ENCODE peak calls at places on chromosomes 16 and 17, in four cellular contexts. L is endothelial cell of umbilical vein, Q is small intestine, O is spleen. C is an unnamed sample. For H3K27me3 and H3K36me3, the result is how much of the 10 kb centered on the place peaks cover.

GRCh38 chr16:89922477-89922883 is 662 bp upstream of the TUBB3 start:
- DNase-seq in L (peak), Q (no peak), O (no peak), C (peak)

GRCh38 chr17:60065867-60066266 is 12.9 kb downstream of the HEATR6 start:
- DNase-seq in L (peak), Q (no peak), O (no peak), C (no peak)

GRCh38 chr17:42068979-42069378 is 18.6 kb upstream of the C17orf113 start:
- DNase-seq in L (no peak), Q (no peak), O (no peak), C (no peak)

GRCh38 chr17:4340914-4341615 is 25.4 kb downstream of the UBE2G1 start:
- DNase-seq in L (no peak), Q (no peak), O (no peak), C (no peak)

GRCh38 chr17:29278692-29279091 is 15.3 kb downstream of the NUFIP2 start:
- DNase-seq in L (no peak), Q (no peak), O (no peak), C (no peak)

GRCh38 chr16:3155181-3155580 is 20.4 kb downstream of the ZNF213 start:
- DNase-seq in L (no peak), Q (no peak), O (no peak), C (no peak)

GRCh38 chr17:38881600-38882191 is 11.8 kb downstream of the LASP1 start:
- DNase-seq in L (peak), Q (no peak), O (no peak), C (peak)

GRCh38 chr16:85639529-85640253 is 26.6 kb downstream of the GSE1 start:
- DNase-seq in L (no peak), Q (peak), O (no peak), C (no peak)

GRCh38 chr17:49928126-49928800 is 40.7 kb upstream of the DLX4 start:
- DNase-seq in L (no peak), Q (no peak), O (no peak), C (no peak)

GRCh38 chr17:17987901-17988300 is 15.2 kb downstream of the DRC3 start:
- DNase-seq in L (no peak), Q (no peak), O (no peak), C (no peak)

GRCh38 chr16:17606460-17606859 is 135.7 kb upstream of the XYLT1 start:
- DNase-seq in L (no peak), Q (no peak), O (no peak), C (no peak)
- H3K27me3 ChIP-seq in L (under half), Q (under half), O (under half), C (under half)

DNA sequence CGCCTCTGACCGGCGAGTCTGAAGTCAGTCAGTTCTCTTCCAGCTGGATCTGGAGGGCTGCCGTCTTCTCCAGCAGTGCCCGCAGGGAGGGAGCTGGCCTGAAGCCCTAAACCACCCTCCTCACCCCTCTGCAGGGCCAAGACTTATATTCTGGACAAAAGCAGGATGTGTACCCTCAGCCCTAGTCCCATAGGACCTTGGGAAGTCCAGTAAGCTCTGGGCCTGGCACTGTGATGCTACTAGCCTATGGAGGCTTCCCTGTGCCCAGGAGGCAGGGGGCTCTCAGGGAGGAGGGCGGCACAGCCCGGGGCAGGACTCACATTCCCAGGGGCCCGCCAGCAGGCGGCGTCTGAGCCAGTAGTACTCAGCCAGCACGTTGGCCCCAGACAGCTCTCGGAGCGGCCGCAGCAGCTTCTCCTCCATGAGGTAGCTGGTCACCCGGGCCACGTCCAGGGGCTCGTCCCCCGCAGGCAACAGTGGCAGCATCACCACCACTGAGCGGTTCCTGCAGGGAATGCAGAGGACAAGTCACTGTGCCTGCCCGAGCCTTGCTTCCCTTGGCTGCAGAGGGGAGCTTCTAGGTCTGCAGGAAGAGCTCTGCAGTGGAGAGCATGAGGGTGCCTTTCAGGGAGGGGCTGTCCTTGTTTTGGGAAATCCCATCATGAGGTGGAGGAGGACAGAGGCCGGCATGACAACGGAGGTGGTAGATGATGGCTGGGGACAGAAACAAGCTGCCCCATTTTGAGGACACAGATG is 41.7 kb downstream of the RMI2 start:
- DNase-seq in L (peak), Q (no peak), O (peak), C (peak)
- H3K4me3 ChIP-seq in L (no peak), Q (no peak), O (no peak), C (no peak)

DNA sequence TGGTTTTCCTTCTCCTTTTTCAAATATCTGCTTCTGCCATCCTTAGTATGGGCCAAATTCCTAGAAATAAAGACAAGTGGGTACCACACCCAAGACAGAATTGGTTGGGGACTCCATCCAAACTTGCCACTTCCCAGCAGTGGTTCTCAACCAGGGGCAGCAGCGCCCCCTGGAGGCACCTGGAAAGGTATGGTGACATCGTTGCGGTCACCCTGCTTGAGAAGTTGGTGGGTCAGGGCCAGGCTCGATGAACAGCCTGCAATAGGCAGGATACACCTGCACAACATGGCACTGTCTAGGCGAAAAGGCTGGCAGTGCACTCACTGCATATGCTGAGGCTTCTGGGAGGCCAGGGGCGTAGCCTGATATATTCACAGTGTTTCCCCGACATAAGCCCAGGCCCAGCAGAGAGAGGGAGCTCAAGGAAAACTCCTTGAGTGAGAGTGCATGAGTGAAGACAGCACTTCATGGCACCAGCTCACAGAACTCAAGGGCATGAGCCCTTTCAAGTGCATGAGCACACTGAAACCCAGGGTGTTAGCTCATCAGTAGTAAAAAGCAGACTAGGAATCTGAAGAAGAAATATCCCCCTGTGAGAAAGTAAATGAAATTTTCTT is 57.7 kb downstream of the CMC2 start:
- DNase-seq in L (peak), Q (peak), O (peak), C (no peak)
- H3K36me3 ChIP-seq in L (under half), Q (under half), O (under half), C (under half)

GRCh38 chr16:69483611-69484010 is 59.2 kb downstream of the CYB5B start:
- DNase-seq in L (no peak), Q (no peak), O (no peak), C (no peak)

GRCh38 chr16:69485361-69485760 is 60.9 kb downstream of the CYB5B start:
- DNase-seq in L (no peak), Q (no peak), O (no peak), C (no peak)

GRCh38 chr16:69485816-69486215 is 61.4 kb downstream of the CYB5B start:
- DNase-seq in L (no peak), Q (no peak), O (no peak), C (no peak)

GRCh38 chr16:69486724-69487123 is 62.3 kb downstream of the CYB5B start:
- DNase-seq in L (no peak), Q (no peak), O (no peak), C (no peak)

DNA sequence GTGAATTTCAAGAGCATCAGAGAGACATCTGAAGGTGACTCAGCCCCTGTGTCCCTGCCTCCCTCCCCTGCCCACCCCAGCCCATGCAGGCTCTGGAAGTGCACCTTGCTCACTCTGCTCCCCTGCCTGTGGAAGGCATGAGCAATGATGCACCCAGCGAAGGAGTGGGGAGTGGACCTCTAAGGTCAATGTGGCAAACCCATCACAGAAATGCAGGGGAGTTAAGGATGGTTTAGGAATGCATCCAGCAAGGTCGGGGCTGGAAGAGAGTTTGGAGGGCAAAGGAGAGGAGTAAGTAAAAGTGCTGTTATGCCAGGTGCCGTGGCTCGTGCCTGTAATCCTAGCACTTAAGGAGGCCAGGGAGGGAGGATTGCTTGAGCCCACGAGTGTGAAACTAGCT is 61.9 kb downstream of the CYB5B start:
- DNase-seq in L (no peak), Q (no peak), O (no peak), C (no peak)
- H3K27me3 ChIP-seq in L (under half), Q (under half), O (under half), C (under half)

GRCh38 chr16:15897386-15897785 is 9.0 kb upstream of the CEP20 start:
- DNase-seq in L (no peak), Q (no peak), O (no peak), C (no peak)
- H3K4me3 ChIP-seq in L (no peak), Q (no peak), O (no peak), C (no peak)

DNA sequence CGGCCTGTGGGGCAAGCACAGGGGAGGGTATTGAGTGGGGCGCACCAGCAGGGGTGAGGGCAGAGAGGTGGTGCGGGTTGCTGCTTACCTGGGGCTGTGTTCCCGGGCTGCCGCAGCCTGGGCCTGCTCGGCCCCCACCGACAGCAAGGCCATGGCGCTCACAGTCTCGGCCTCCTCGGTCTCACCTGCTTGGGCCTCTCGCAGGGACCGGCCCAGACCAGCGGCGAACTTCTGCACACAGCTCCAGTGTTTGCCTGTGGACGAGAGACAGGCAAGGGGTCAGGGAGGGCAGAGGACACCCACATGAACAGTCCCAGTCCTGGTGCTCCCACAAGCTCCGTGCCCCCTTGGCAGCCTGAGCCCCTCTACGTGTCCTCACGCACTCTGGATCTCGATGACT is 7.9 kb downstream of the G6PC3 start:
- DNase-seq in L (no peak), Q (no peak), O (no peak), C (no peak)
- H3K36me3 ChIP-seq in L (under half), Q (under half), O (half or more), C (under half)

GRCh38 chr16:57361384-57361783 is 2.8 kb downstream of the CCL22 start:
- DNase-seq in L (no peak), Q (no peak), O (peak), C (no peak)

GRCh38 chr16:57357330-57358151 is 1.0 kb upstream of the CCL22 start:
- DNase-seq in L (no peak), Q (no peak), O (no peak), C (no peak)

GRCh38 chr16:57358527-57359095 is at the start of gene CCL22:
- DNase-seq in L (no peak), Q (no peak), O (no peak), C (no peak)

GRCh38 chr16:57364143-57364542 is 5.6 kb downstream of the CCL22 start:
- DNase-seq in L (no peak), Q (no peak), O (no peak), C (no peak)

GRCh38 chr16:57360321-57360935 is 1.8 kb downstream of the CCL22 start:
- DNase-seq in L (no peak), Q (no peak), O (peak), C (no peak)
- H3K27me3 ChIP-seq in L (under half), Q (under half), O (under half), C (under half)